ENCODE peak calls at places on chromosome 21, in four cellular contexts. L is endothelial cell of umbilical vein, N is A549, H is GM12878. A is an unnamed sample.
A peak's percentile ranks its signal among the peaks of the same experiment; 100 is the strongest.

GRCh38 chr21:36321325-36322082 is 1.5 kb downstream of the MORC3 start:
- DNase-seq in L (peak; percentile 78), N (no peak), H (no peak), A (peak; percentile 71)

GRCh38 chr21:43271452-43272020 is 102.7 kb downstream of the CRYAA start:
- DNase-seq in L (no peak), N (no peak), H (no peak), A (no peak)

GRCh38 chr21:44353200-44353970 is at the start of gene TRPM2:
- DNase-seq in L (no peak), N (no peak), H (no peak), A (peak; percentile 97)

GRCh38 chr21:32413697-32414578 is 1.4 kb downstream of the EVA1C start:
- DNase-seq in L (peak; percentile 68), N (no peak), H (no peak), A (no peak)

GRCh38 chr21:39251326-39251725 is 62.1 kb downstream of the BRWD1 start:
- DNase-seq in L (peak; percentile 28), N (no peak), H (no peak), A (no peak)

GRCh38 chr21:15421947-15422346 is 307.8 kb upstream of the USP25 start:
- DNase-seq in L (no peak), N (no peak), H (no peak), A (no peak)

GRCh38 chr21:44653656-44654575 is 543 bp downstream of the KRTAP12-4 start:
- DNase-seq in L (no peak), N (no peak), H (no peak), A (no peak)

GRCh38 chr21:33058468-33059318 is 11.2 kb upstream of the OLIG1 start:
- DNase-seq in L (no peak), N (no peak), H (no peak), A (peak; percentile 72)

GRCh38 chr21:39518055-39518844 is 66.5 kb downstream of the SH3BGR start:
- DNase-seq in L (peak; percentile 47), N (peak; percentile 65), H (peak; percentile 4), A (peak; percentile 66)

GRCh38 chr21:33035147-33035546 is 9.4 kb downstream of the OLIG2 start:
- DNase-seq in L (no peak), N (no peak), H (no peak), A (no peak)

GRCh38 chr21:19029816-19030215 is 626.2 kb upstream of the TMPRSS15 start:
- DNase-seq in L (no peak), N (no peak), H (no peak), A (no peak)

GRCh38 chr21:28397040-28397439 is 595.6 kb downstream of the LTN1 start:
- DNase-seq in L (no peak), N (no peak), H (no peak), A (no peak)
- H3K4me3 ChIP-seq in L (no peak overlapping the region), N (no peak overlapping the region), H (no peak overlapping the region), A (no peak overlapping the region)

GRCh38 chr21:41851090-41851790 is 27.9 kb downstream of the PRDM15 start:
- DNase-seq in L (no peak), N (no peak), H (no peak), A (no peak)

GRCh38 chr21:41854426-41854995 is 24.6 kb downstream of the PRDM15 start:
- DNase-seq in L (no peak), N (no peak), H (no peak), A (no peak)

GRCh38 chr21:41852151-41852928 is 26.8 kb downstream of the PRDM15 start:
- DNase-seq in L (no peak), N (no peak), H (no peak), A (no peak)

GRCh38 chr21:41850085-41850484 is 29.1 kb downstream of the PRDM15 start:
- DNase-seq in L (no peak), N (no peak), H (no peak), A (no peak)

GRCh38 chr21:41852929-41853320 is 26.2 kb downstream of the PRDM15 start:
- DNase-seq in L (no peak), N (no peak), H (no peak), A (no peak)
- TF ChIP-seq MYC in L (no peak), N (no peak), H (no peak), A (no peak)

GRCh38 chr21:21309510-21309909 is 311.3 kb downstream of the NCAM2 start:
- DNase-seq in L (no peak), N (no peak), H (no peak), A (no peak)
- TF ChIP-seq MAX in L (no peak), N (no peak), H (no peak), A (no peak)

DNA sequence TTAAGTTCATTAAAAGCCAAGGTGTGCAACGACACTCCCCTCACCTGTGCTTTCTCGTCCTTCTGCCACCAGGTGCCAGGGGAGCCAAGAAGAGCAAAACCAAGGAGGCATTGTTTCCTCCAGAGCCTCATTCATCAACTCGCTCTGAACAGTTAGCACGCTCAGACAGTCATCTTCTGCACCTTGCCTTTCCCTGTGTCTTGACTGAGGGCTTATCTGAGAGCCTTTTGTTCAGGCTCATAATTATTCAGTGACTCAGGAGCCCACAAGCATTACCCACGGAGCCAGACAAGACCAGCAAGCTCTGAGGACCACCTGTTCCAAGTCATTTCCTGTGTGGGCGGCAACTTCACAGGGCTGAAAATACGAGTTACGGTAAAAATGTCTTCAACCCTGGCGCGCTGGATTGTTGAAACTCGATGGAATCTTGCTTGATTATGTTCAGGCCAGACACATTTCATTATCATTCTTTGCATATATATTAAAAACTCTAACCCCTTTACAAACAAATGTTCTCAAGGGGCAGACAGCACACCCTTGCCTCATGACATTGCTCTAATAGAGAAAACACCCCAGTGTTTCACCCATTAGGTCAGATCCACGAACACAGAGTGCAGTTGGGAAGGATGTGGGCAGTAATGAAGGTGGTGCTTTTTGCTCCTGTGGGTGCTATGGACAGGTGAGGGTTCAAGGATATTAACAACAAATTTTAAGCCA is 89.7 kb upstream of the RUNX1 start:
- DNase-seq in L (no peak), N (no peak), H (no peak), A (peak; percentile 15)
- H3K4me3 ChIP-seq in L (no peak overlapping the region), N (no peak overlapping the region), H (no peak overlapping the region), A (no peak overlapping the region)

GRCh38 chr21:37874481-37874880 is 41.8 kb downstream of the KCNJ6 start:
- DNase-seq in L (no peak), N (no peak), H (no peak), A (no peak)

GRCh38 chr21:37877888-37878684 is 38.2 kb downstream of the KCNJ6 start:
- DNase-seq in L (no peak), N (no peak), H (no peak), A (no peak)

GRCh38 chr21:37874904-37875780 is 41.1 kb downstream of the KCNJ6 start:
- DNase-seq in L (no peak), N (no peak), H (no peak), A (no peak)

GRCh38 chr21:37878946-37879660 is 37.2 kb downstream of the KCNJ6 start:
- DNase-seq in L (peak; percentile 1), N (peak; percentile 62), H (no peak), A (no peak)

GRCh38 chr21:37877171-37877570 is 39.1 kb downstream of the KCNJ6 start:
- DNase-seq in L (no peak), N (no peak), H (no peak), A (no peak)
- TF ChIP-seq MYC in L (no peak), N (no peak), H (no peak), A (no peak)

DNA sequence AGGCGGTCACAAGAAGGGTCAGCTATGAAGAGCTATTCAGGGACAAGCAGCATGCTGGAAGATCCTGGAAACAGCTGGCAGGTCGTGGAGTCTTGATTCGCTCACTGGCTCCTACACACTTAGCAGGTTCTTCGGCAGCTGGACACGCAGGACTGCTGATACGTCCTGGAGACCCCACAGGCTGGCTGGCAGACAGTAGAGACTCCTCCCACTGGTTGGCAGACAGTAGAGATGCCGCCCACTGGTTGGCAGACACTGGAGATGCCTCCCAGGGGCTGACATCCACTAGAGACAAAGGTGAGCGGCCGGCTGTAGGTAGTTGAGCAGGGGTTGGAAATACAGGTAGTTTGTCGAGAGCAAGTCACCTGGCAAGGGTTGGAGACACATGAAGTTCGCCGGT is 466 bp downstream of the KRTAP11-1 start:
- DNase-seq in L (no peak), N (no peak), H (no peak), A (no peak)
- TF ChIP-seq MAX in L (no peak), N (no peak), H (no peak), A (no peak)

A was measured in NB4.